ENCODE peak calls at places on chromosomes 2 and 18, in five cellular contexts. One of them, this sample, is unnamed.

GRCh38 chr18:25350561-25351201 is 1.3 kb downstream of the ZNF521 start:
- DNase-seq in prostate gland: no peak
- DNase-seq in effector memory CD4-positive, alpha-beta T cell: no peak
- DNase-seq in IMR-90: peak; percentile 65
- DNase-seq in H9: peak; percentile 28
- DNase-seq in this sample: peak; percentile 49

GRCh38 chr2:75246441-75247167 is 47.3 kb upstream of the TACR1 start:
- DNase-seq in prostate gland: no peak
- DNase-seq in effector memory CD4-positive, alpha-beta T cell: no peak
- DNase-seq in IMR-90: peak; percentile 76
- DNase-seq in H9: no peak
- DNase-seq in this sample: no peak

GRCh38 chr2:105604938-105605337 is 139.8 kb upstream of the NCK2 start:
- DNase-seq in prostate gland: peak; percentile 17
- DNase-seq in effector memory CD4-positive, alpha-beta T cell: no peak
- DNase-seq in IMR-90: no peak
- DNase-seq in H9: no peak
- DNase-seq in this sample: no peak

GRCh38 chr2:231227309-231228162 is 29.1 kb downstream of the ARMC9 start:
- DNase-seq in prostate gland: peak; percentile 53
- DNase-seq in effector memory CD4-positive, alpha-beta T cell: no peak
- DNase-seq in IMR-90: peak; percentile 79
- DNase-seq in H9: peak; percentile 72
- DNase-seq in this sample: peak; percentile 76

GRCh38 chr2:46329803-46330775 is 32.9 kb downstream of the EPAS1 start:
- DNase-seq in prostate gland: no peak
- DNase-seq in effector memory CD4-positive, alpha-beta T cell: no peak
- DNase-seq in IMR-90: peak; percentile 95
- DNase-seq in H9: no peak
- DNase-seq in this sample: no peak

GRCh38 chr2:112138143-112139032 is at the start of gene FBLN7:
- DNase-seq in prostate gland: no peak
- DNase-seq in effector memory CD4-positive, alpha-beta T cell: no peak
- DNase-seq in IMR-90: no peak
- DNase-seq in H9: no peak
- DNase-seq in this sample: no peak

GRCh38 chr2:189829092-189829843 is 45.0 kb downstream of the PMS1 start:
- DNase-seq in prostate gland: no peak
- DNase-seq in effector memory CD4-positive, alpha-beta T cell: no peak
- DNase-seq in IMR-90: peak; percentile 43
- DNase-seq in H9: no peak
- DNase-seq in this sample: no peak

GRCh38 chr2:126860395-126860794 is 38.3 kb upstream of the TEX51 start:
- DNase-seq in prostate gland: no peak
- DNase-seq in effector memory CD4-positive, alpha-beta T cell: no peak
- DNase-seq in IMR-90: no peak
- DNase-seq in H9: no peak
- DNase-seq in this sample: no peak

GRCh38 chr2:222813177-222813843 is 47.5 kb upstream of the ACSL3 start:
- DNase-seq in prostate gland: no peak
- DNase-seq in effector memory CD4-positive, alpha-beta T cell: no peak
- DNase-seq in IMR-90: no peak
- DNase-seq in H9: no peak
- DNase-seq in this sample: no peak

GRCh38 chr2:111670776-111671175 is 213.2 kb downstream of the ANAPC1 start:
- DNase-seq in prostate gland: no peak
- DNase-seq in effector memory CD4-positive, alpha-beta T cell: no peak
- DNase-seq in IMR-90: no peak
- DNase-seq in H9: no peak
- DNase-seq in this sample: no peak

GRCh38 chr2:98757904-98758421 is 27.0 kb upstream of the MGAT4A start:
- DNase-seq in prostate gland: peak; percentile 86
- DNase-seq in effector memory CD4-positive, alpha-beta T cell: peak; percentile 55
- DNase-seq in IMR-90: peak; percentile 79
- DNase-seq in H9: no peak
- DNase-seq in this sample: no peak

GRCh38 chr2:227455200-227455599 is 16.8 kb upstream of the AGFG1 start:
- DNase-seq in prostate gland: no peak
- DNase-seq in effector memory CD4-positive, alpha-beta T cell: no peak
- DNase-seq in IMR-90: no peak
- DNase-seq in H9: no peak
- DNase-seq in this sample: no peak

GRCh38 chr2:77421971-77422370 is 100.2 kb downstream of the LRRTM4 start:
- DNase-seq in prostate gland: no peak
- DNase-seq in effector memory CD4-positive, alpha-beta T cell: no peak
- DNase-seq in IMR-90: no peak
- DNase-seq in H9: no peak
- DNase-seq in this sample: no peak

GRCh38 chr2:222311321-222311977 is 12.7 kb upstream of the PAX3 start:
- DNase-seq in prostate gland: no peak
- DNase-seq in effector memory CD4-positive, alpha-beta T cell: no peak
- DNase-seq in IMR-90: no peak
- DNase-seq in H9: peak; percentile 77
- DNase-seq in this sample: no peak

GRCh38 chr2:19178175-19178574 is 180.2 kb downstream of the OSR1 start:
- DNase-seq in prostate gland: peak; percentile 50
- DNase-seq in effector memory CD4-positive, alpha-beta T cell: no peak
- DNase-seq in IMR-90: peak; percentile 24
- DNase-seq in H9: no peak
- DNase-seq in this sample: no peak

GRCh38 chr2:105744909-105745853 is at the start of gene NCK2:
- DNase-seq in prostate gland: peak; percentile 11
- DNase-seq in effector memory CD4-positive, alpha-beta T cell: no peak
- DNase-seq in IMR-90: peak; percentile 29
- DNase-seq in H9: no peak
- DNase-seq in this sample: no peak

GRCh38 chr2:234911271-234911670 is 40.5 kb upstream of the SH3BP4 start:
- DNase-seq in prostate gland: peak; percentile 53
- DNase-seq in effector memory CD4-positive, alpha-beta T cell: no peak
- DNase-seq in IMR-90: peak; percentile 83
- DNase-seq in H9: peak; percentile 11
- DNase-seq in this sample: no peak

GRCh38 chr2:182463760-182464159 is 36.9 kb upstream of the PDE1A start:
- DNase-seq in prostate gland: no peak
- DNase-seq in effector memory CD4-positive, alpha-beta T cell: no peak
- DNase-seq in IMR-90: no peak
- DNase-seq in H9: no peak
- DNase-seq in this sample: no peak

GRCh38 chr2:168518555-168519066 is 62.5 kb downstream of the CERS6 start:
- DNase-seq in prostate gland: no peak
- DNase-seq in effector memory CD4-positive, alpha-beta T cell: no peak
- DNase-seq in IMR-90: peak; percentile 34
- DNase-seq in H9: no peak
- DNase-seq in this sample: no peak

GRCh38 chr2:69307696-69308064 is 79.3 kb downstream of the GFPT1 start:
- DNase-seq in prostate gland: no peak
- DNase-seq in effector memory CD4-positive, alpha-beta T cell: no peak
- DNase-seq in IMR-90: no peak
- DNase-seq in H9: no peak
- DNase-seq in this sample: no peak

GRCh38 chr2:118003396-118003824 is 10.5 kb downstream of the CCDC93 start:
- DNase-seq in prostate gland: peak; percentile 74
- DNase-seq in effector memory CD4-positive, alpha-beta T cell: peak; percentile 5
- DNase-seq in IMR-90: peak; percentile 85
- DNase-seq in H9: peak; percentile 60
- DNase-seq in this sample: peak; percentile 34

GRCh38 chr2:26982102-26982742 is 11.8 kb downstream of the MAPRE3 start:
- DNase-seq in prostate gland: peak; percentile 93
- DNase-seq in effector memory CD4-positive, alpha-beta T cell: no peak
- DNase-seq in IMR-90: peak; percentile 36
- DNase-seq in H9: peak; percentile 42
- DNase-seq in this sample: no peak

GRCh38 chr2:208265371-208265806 is 666 bp upstream of the PIKFYVE start:
- DNase-seq in prostate gland: no peak
- DNase-seq in effector memory CD4-positive, alpha-beta T cell: peak; percentile 3
- DNase-seq in IMR-90: peak; percentile 53
- DNase-seq in H9: no peak
- DNase-seq in this sample: peak; percentile 10

GRCh38 chr18:55413474-55413873 is 174.5 kb downstream of the TCF4 start:
- DNase-seq in prostate gland: no peak
- DNase-seq in effector memory CD4-positive, alpha-beta T cell: no peak
- DNase-seq in IMR-90: peak; percentile 59
- DNase-seq in H9: no peak
- DNase-seq in this sample: no peak

GRCh38 chr18:77714716-77715115 is 465.1 kb downstream of the GALR1 start:
- DNase-seq in prostate gland: no peak
- DNase-seq in effector memory CD4-positive, alpha-beta T cell: no peak
- DNase-seq in IMR-90: no peak
- DNase-seq in H9: no peak
- DNase-seq in this sample: no peak

DNA sequence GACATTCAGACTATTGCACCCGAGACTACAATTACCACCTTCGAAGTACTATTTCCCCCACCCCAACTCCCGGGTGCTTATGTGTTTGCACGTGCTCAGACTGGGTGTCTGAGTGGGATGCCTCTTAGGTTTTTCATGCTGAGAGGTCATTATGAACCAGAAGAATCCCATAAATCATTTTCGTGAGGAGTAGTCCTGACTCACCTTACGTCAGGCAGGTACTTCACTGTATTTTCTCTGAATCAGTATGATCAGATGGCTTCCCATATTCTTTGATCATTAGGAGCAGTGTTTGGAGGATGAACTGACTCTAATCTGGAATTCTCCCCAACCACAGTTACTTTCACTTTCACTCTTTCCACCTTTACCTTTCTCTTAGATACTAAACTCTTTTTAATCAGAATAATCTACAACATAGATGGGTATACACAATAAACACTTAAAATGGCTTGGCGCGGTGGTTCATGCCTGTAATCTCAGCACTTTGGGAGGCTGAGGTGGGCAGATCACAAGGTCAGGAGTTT is 38.4 kb upstream of the STAT4 start:
- DNase-seq in prostate gland: no peak
- DNase-seq in effector memory CD4-positive, alpha-beta T cell: no peak
- DNase-seq in IMR-90: no peak
- DNase-seq in H9: no peak
- DNase-seq in this sample: no peak
- H3K27ac ChIP-seq in prostate gland: no peak overlapping the region
- H3K27ac ChIP-seq in effector memory CD4-positive, alpha-beta T cell: no peak overlapping the region
- H3K27ac ChIP-seq in IMR-90: no peak overlapping the region
- H3K27ac ChIP-seq in H9: no peak overlapping the region
- H3K27ac ChIP-seq in this sample: no peak overlapping the region

GRCh38 chr2:17543131-17543660 is 2.7 kb downstream of the VSNL1 start:
- DNase-seq in prostate gland: no peak
- DNase-seq in effector memory CD4-positive, alpha-beta T cell: no peak
- DNase-seq in IMR-90: no peak
- DNase-seq in H9: peak; percentile 47
- DNase-seq in this sample: no peak

GRCh38 chr2:17541514-17541950 is 1.0 kb downstream of the VSNL1 start:
- DNase-seq in prostate gland: no peak
- DNase-seq in effector memory CD4-positive, alpha-beta T cell: no peak
- DNase-seq in IMR-90: no peak
- DNase-seq in H9: no peak
- DNase-seq in this sample: no peak

GRCh38 chr2:17540813-17541513 is 467 bp downstream of the VSNL1 start:
- DNase-seq in prostate gland: no peak
- DNase-seq in effector memory CD4-positive, alpha-beta T cell: no peak
- DNase-seq in IMR-90: no peak
- DNase-seq in H9: no peak
- DNase-seq in this sample: no peak

GRCh38 chr2:17543848-17544645 is 3.6 kb downstream of the VSNL1 start:
- DNase-seq in prostate gland: no peak
- DNase-seq in effector memory CD4-positive, alpha-beta T cell: no peak
- DNase-seq in IMR-90: peak; percentile 31
- DNase-seq in H9: peak; percentile 42
- DNase-seq in this sample: no peak

DNA sequence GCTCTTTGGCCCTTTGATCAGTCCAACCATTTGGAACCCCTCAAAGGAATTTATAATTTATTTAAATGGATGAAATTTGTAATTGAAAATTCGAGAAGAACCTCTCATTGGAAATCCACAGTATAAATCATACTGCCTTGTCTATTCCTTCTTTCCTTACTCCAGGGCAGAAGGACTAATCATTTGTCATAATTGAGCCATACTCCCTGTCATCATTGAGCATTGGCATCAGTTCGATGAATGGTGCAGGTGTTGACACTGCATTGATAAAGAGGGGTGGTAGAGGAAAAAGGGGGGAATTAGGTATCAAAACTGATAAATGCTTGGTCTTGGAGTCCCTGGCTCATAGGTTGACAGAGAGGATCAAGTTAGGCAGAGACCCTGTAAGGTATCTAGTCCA is 2.0 kb downstream of the VSNL1 start:
- DNase-seq in prostate gland: no peak
- DNase-seq in effector memory CD4-positive, alpha-beta T cell: no peak
- DNase-seq in IMR-90: no peak
- DNase-seq in H9: no peak
- DNase-seq in this sample: no peak
- H3K27ac ChIP-seq in prostate gland: no peak overlapping the region
- H3K27ac ChIP-seq in effector memory CD4-positive, alpha-beta T cell: no peak overlapping the region
- H3K27ac ChIP-seq in IMR-90: no peak overlapping the region
- H3K27ac ChIP-seq in H9: no peak overlapping the region
- H3K27ac ChIP-seq in this sample: no peak overlapping the region

DNA sequence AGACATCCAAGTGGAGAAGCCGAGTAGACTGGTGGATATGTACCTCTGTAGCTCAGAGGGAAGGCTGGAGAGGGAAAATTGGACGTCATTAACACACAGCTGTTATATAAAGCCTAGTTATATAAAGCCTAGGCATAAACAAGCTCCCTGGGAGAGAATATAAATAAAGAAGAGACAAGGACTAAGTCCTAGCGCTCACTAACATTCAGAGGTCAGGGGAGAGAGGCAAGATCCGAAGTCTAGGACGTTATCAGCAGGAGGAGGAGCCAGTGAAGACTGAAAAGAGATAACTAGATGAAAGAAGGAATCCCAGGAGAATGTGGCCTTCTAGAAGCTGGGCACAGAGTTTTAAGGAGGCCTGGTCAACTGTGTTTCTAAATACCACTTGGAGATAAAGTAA is 55.3 kb downstream of the NOL10 start:
- DNase-seq in prostate gland: no peak
- DNase-seq in effector memory CD4-positive, alpha-beta T cell: no peak
- DNase-seq in IMR-90: peak; percentile 26
- DNase-seq in H9: no peak
- DNase-seq in this sample: no peak
- H3K27ac ChIP-seq in prostate gland: no peak overlapping the region
- H3K27ac ChIP-seq in effector memory CD4-positive, alpha-beta T cell: no peak overlapping the region
- H3K27ac ChIP-seq in IMR-90: no peak overlapping the region
- H3K27ac ChIP-seq in H9: no peak overlapping the region
- H3K27ac ChIP-seq in this sample: no peak overlapping the region

DNA sequence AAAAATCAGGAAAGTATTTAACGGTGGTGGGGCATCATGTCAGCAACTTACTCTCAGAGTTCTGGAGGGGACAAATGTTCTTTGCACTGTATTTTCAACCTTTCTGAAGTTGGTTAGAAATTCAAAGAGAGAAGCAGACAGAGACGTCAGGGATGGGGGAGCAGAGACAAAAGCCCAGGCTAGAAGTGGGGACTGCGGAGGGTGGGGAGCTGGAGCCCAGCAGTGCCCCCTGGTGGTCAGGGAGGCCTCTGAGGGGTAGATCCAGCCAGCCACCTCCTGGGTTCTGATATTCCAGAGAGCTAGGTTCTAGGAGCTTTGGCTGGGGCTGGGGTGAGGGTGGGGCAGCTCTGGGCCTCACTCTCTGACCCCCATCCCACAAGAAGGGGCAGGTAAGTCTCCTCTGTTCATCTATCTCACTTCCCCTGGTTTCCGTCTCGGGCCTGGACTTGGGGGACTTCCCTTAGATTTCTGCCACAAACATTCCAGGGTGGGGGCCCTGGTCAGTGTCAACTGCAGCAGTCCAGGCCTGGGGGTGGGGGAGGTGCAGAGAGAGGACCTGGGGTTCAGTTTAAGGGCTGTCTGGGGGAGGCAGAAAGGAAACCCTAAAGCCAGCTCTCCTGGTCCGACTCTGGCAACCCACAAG is 8.9 kb downstream of the TNS1 start:
- DNase-seq in prostate gland: no peak
- DNase-seq in effector memory CD4-positive, alpha-beta T cell: no peak
- DNase-seq in IMR-90: peak; percentile 45
- DNase-seq in H9: peak; percentile 72
- DNase-seq in this sample: no peak
- H3K27ac ChIP-seq in prostate gland: no peak overlapping the region
- H3K27ac ChIP-seq in effector memory CD4-positive, alpha-beta T cell: no peak overlapping the region
- H3K27ac ChIP-seq in IMR-90: peak overlapping the region; percentile 89
- H3K27ac ChIP-seq in H9: no peak overlapping the region
- H3K27ac ChIP-seq in this sample: no peak overlapping the region

This sample was measured in substantia nigra.